ENCODE peak calls at places on chromosomes 5 and 9, in six cellular contexts. O is left ventricle myocardium inferior, Y is lower lobe of right lung, H is heart left ventricle, U is PC-9, X is pancreas. M is an unnamed sample.

GRCh38 chr5:41869150-41869738 is 981 bp downstream of the OXCT1 start:
- DNase-seq in X (peak), U (no peak), O (peak), H (peak), Y (peak), M (peak)

GRCh38 chr9:34037626-34038025 is 11.1 kb downstream of the UBAP2 start:
- DNase-seq in O (no peak), Y (no peak), H (no peak), U (no peak), X (no peak), M (no peak)

GRCh38 chr9:115234094-115234493 is 116.1 kb upstream of the TNC start:
- DNase-seq in U (peak), X (no peak), H (no peak), O (no peak), Y (no peak), M (no peak)

GRCh38 chr9:114080195-114080772 is 2.2 kb upstream of the AMBP start:
- DNase-seq in U (no peak), X (no peak), Y (no peak), H (no peak), O (no peak), M (no peak)

GRCh38 chr5:147750065-147750464 is 32.5 kb downstream of the JAKMIP2 start:
- DNase-seq in U (no peak), H (no peak), Y (no peak), O (no peak), X (no peak), M (no peak)

GRCh38 chr9:121985792-121986494 is 107.2 kb downstream of the TTLL11 start:
- DNase-seq in U (no peak), O (peak), Y (no peak), X (no peak), H (peak), M (peak)

GRCh38 chr5:150286820-150287219 is 2.8 kb downstream of the CAMK2A start:
- DNase-seq in H (no peak), X (peak), O (no peak), U (peak), Y (no peak), M (no peak)

GRCh38 chr9:98854206-98854756 is 46.8 kb downstream of the GALNT12 start:
- DNase-seq in X (no peak), U (no peak), H (no peak), O (no peak), Y (no peak), M (no peak)

GRCh38 chr9:126198854-126199253 is 127.8 kb upstream of the MVB12B start:
- DNase-seq in U (no peak), X (no peak), Y (no peak), O (no peak), H (no peak), M (no peak)

GRCh38 chr5:52786937-52787599 is 648 bp upstream of the ITGA1 start:
- DNase-seq in H (no peak), X (no peak), O (no peak), U (no peak), Y (peak), M (peak)

GRCh38 chr5:52788505-52788821 is 747 bp downstream of the ITGA1 start:
- DNase-seq in Y (no peak), X (no peak), U (no peak), H (no peak), O (no peak), M (no peak)

GRCh38 chr5:52789378-52789777 is 1.7 kb downstream of the ITGA1 start:
- DNase-seq in O (no peak), U (no peak), Y (no peak), X (no peak), H (no peak), M (no peak)

GRCh38 chr5:52786391-52786790 is 1.3 kb upstream of the ITGA1 start:
- DNase-seq in U (no peak), H (no peak), Y (no peak), X (no peak), O (no peak), M (no peak)

DNA sequence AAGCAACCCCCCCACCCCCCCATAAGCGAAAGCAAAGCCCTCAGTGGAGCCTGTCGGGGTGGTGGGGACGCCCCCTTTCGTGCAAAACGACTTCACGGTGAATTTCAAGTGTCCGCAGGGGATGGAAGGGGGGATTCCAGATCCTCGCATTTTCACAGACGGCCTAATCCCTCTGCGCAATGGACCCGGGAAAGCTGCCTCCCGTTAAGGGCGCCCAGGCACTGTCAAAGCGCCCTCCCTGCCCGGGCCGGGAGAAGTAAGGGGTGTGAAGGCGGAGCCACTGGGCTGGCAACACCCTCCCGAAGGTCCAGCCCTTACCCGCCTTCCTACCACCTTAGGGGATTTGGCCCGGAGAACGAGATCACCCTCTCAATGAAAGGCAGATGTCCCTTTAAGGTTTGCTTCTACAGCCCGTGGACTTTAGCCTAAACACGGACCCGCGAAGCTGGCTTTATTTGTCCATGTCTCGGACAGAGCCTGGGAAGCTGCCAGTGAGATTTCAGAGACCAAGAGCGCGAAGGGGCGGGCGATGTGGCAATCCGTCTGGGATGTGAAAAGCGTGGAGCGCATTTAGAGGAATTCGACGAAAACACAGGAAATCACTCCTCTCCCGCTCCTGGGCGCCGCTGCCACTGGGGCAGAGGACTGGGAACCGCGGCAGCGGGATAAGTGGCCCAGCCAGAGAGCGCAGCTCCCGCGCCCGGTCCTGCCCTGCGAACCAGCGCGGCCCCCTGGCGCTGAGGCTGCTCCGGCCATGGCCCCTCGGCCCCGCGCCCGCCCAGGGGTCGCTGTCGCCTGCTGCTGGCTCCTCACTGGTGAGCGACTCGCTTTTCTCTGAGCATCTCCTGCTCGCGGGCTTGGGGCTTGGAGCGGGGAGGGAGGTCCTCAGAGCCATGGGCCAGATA is at the start of the genes ITGA1 and PELO:
- DNase-seq in Y (peak), H (peak), X (peak), U (peak), O (peak), M (peak)
- TF ChIP-seq CTCF in Y (peak), H (peak), X (no peak), U (no peak), O (peak), M (no peak)

GRCh38 chr9:84300271-84300670 is 40.3 kb downstream of the SLC28A3 start:
- DNase-seq in X (no peak), U (no peak), H (no peak), Y (no peak), O (no peak), M (no peak)

GRCh38 chr9:84305452-84306131 is 35.0 kb downstream of the SLC28A3 start:
- DNase-seq in H (no peak), X (no peak), O (no peak), Y (no peak), U (no peak), M (no peak)

GRCh38 chr9:84304166-84304565 is 36.4 kb downstream of the SLC28A3 start:
- DNase-seq in Y (no peak), X (no peak), U (no peak), O (no peak), H (no peak), M (no peak)

GRCh38 chr9:84303061-84303460 is 37.5 kb downstream of the SLC28A3 start:
- DNase-seq in X (no peak), U (no peak), H (no peak), Y (no peak), O (no peak), M (no peak)

DNA sequence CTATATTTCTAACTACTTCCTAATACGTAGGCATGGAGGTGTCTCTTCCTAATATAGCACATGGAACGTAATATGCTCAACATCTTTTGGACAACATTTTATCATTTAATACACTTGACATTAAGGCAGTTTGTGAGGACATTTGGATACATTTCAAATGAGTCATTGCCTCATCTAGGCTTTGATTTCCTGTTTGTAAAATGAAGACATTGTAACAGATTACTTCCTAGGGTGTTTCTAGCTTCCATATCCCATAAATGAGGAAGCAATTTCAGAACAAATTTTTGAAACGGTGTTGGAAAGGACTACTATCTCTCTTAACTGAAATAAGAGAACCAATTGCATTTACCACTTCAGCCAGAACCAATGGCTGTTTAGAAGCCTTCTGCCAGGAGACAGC is 38.7 kb downstream of the SLC28A3 start:
- DNase-seq in O (no peak), X (no peak), U (no peak), Y (no peak), H (no peak), M (no peak)
- H3K27ac ChIP-seq in O (no peak), X (no peak), U (no peak), Y (no peak), H (no peak), M (no peak)

GRCh38 chr5:90793183-90793582 is 234.6 kb downstream of the ADGRV1 start:
- DNase-seq in Y (no peak), H (no peak), X (no peak), U (no peak), O (no peak), M (no peak)
- TF ChIP-seq CTCF in Y (no peak), H (no peak), X (no peak), U (peak), O (no peak), M (no peak)

DNA sequence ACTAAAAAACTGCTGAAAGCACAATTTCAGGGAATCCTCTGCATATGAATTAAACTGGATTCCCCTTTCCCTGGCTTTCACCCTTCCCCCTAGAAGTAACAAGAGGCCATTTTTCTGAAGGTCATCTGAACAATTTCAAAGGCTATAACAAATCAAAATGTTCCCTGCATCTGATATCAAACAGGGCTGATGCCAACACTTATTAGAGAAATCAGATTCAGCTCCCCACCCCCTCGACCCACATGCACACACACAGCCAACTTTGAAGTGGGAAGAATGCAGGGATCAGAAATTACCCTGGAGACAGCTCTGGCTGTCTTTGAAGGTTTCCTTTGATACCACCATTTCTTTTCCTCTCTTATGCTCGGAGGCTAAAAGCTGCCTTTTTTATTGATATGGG is 149.0 kb upstream of the RAPGEF1 start:
- DNase-seq in X (no peak), H (no peak), O (no peak), U (no peak), Y (no peak), M (no peak)
- H3K27ac ChIP-seq in X (no peak), H (peak), O (peak), U (no peak), Y (no peak), M (no peak)

DNA sequence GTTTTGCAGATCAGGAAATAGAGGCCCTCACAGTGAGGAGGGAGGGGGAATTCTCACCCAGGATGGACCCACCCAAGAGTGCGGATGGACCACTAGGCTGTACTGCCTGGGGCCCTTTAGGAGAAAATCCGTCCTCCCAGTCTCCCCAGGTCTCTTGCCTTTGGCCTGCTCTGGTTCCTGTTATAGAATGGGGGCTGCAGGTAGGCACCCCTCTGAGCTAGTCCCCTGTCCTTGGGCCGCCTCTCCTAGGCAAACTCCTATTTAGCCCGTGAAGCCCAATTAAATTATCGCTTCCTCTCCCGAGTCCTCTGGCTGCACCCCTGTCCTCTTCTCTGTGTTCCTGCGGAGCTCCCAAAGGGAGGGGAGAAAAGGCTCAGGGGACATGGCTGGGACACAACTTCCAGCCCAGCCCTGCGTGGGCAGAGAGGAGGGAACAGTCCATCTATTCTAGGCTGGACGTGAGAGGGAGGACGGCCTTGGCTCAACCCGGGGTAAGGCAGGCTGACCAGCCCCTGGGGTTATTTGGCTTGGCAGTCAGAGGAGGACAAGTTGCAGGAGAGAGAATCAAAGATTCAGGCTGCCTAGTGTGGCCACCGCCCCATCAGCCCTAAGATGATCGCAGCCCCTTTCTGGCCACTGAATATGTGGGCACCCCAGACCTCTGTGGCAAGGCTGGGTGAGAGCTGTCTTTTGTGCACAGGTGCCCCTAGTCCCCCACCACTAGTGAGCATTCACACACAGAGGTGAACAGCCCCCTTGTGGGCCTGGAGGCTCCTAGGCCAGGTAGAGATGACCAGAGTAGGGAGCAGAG is 134.2 kb downstream of the C9orf50 start:
- DNase-seq in U (peak), X (peak), O (peak), H (peak), Y (no peak), M (peak)
- TF ChIP-seq CTCF in U (no peak), X (no peak), O (no peak), H (no peak), Y (no peak), M (no peak)

GRCh38 chr9:107630141-107630540 is 140.6 kb upstream of the KLF4 start:
- DNase-seq in H (no peak), U (no peak), O (no peak), Y (no peak), X (no peak), M (no peak)

GRCh38 chr9:107635137-107635802 is 145.7 kb upstream of the KLF4 start:
- DNase-seq in X (no peak), Y (no peak), O (no peak), H (no peak), U (no peak), M (no peak)

GRCh38 chr9:107628444-107628843 is 138.9 kb upstream of the KLF4 start:
- DNase-seq in U (no peak), O (no peak), H (no peak), Y (no peak), X (no peak), M (no peak)

GRCh38 chr9:107633375-107633774 is 143.8 kb upstream of the KLF4 start:
- DNase-seq in O (no peak), X (no peak), Y (no peak), U (no peak), H (no peak), M (no peak)

GRCh38 chr9:107631788-107632187 is 142.2 kb upstream of the KLF4 start:
- DNase-seq in Y (no peak), O (no peak), H (no peak), X (no peak), U (no peak), M (no peak)
- H3K27ac ChIP-seq in Y (no peak), O (no peak), H (no peak), X (no peak), U (no peak), M (no peak)